ENCODE peak calls at places on chromosomes 13 and 19, in ten cellular contexts. D is OCI-LY7; K is CD4-positive, alpha-beta memory T cell; X is cardiac fibroblast; Z is right atrium auricular region; O is stomach; H is esophagus squamous epithelium; M is left ventricle myocardium inferior; S is foreskin fibroblast; G is naive thymus-derived CD4-positive, alpha-beta T cell. U is an unnamed sample.

GRCh38 chr13:33611016-33611805 is 206.7 kb upstream of the RFC3 start:
- DNase-seq in Z (peak), O (peak), K (no peak), G (no peak), X (peak), S (no peak), D (no peak), H (no peak), M (peak), U (peak)

GRCh38 chr19:48551437-48552302 is at the start of gene SULT2B1:
- DNase-seq in M (no peak), S (no peak), H (no peak), G (no peak), O (peak), X (no peak), D (no peak), K (no peak), Z (no peak), U (no peak)

GRCh38 chr19:9914001-9914314 is 22.4 kb downstream of the OLFM2 start:
- DNase-seq in G (no peak), Z (no peak), D (no peak), K (no peak), M (no peak), S (no peak), H (no peak), O (no peak), X (no peak), U (no peak)

GRCh38 chr13:106619688-106620555 is 52.0 kb upstream of the ARGLU1 start:
- DNase-seq in G (no peak), S (peak), O (no peak), M (no peak), H (no peak), X (peak), Z (no peak), K (no peak), D (peak), U (no peak)

GRCh38 chr19:12800873-12801465 is 631 bp downstream of the PRDX2 start:
- DNase-seq in S (no peak), X (no peak), H (no peak), G (no peak), K (no peak), O (no peak), M (no peak), D (peak), Z (no peak), U (no peak)

GRCh38 chr19:35555301-35556005 is 8.0 kb downstream of the ATP4A start:
- DNase-seq in X (peak), S (no peak), H (no peak), Z (no peak), O (no peak), D (peak), K (no peak), M (no peak), G (no peak), U (no peak)

GRCh38 chr19:5585461-5586299 is 17.9 kb upstream of the TINCR start:
- DNase-seq in S (no peak), Z (peak), X (no peak), O (no peak), G (no peak), D (no peak), H (no peak), K (peak), M (no peak), U (no peak)

GRCh38 chr19:19492026-19492610 is 23.2 kb downstream of the TSSK6 start:
- DNase-seq in H (no peak), O (no peak), Z (no peak), M (no peak), G (no peak), K (no peak), S (no peak), D (no peak), X (no peak), U (no peak)

GRCh38 chr19:10096615-10096963 is 5.9 kb downstream of the ANGPTL6 start:
- DNase-seq in D (no peak), M (peak), O (no peak), Z (no peak), H (no peak), K (no peak), S (no peak), G (no peak), X (peak), U (no peak)

GRCh38 chr13:46656786-46657185 is 103.8 kb downstream of the LRCH1 start:
- DNase-seq in S (no peak), X (no peak), O (no peak), H (no peak), K (no peak), G (no peak), D (no peak), Z (no peak), M (no peak), U (no peak)
- H3K4me3 ChIP-seq in S (no peak), X (no peak), O (no peak), H (no peak), K (no peak), G (no peak), D (no peak), Z (no peak), M (no peak), U (no peak)

GRCh38 chr19:590396-590745 is 690 bp downstream of the HCN2 start:
- DNase-seq in D (no peak), Z (no peak), S (no peak), G (no peak), M (no peak), O (no peak), H (no peak), X (peak), K (no peak), U (no peak)
- H3K4me3 ChIP-seq in D (no peak), Z (peak), S (no peak), G (no peak), M (peak), O (peak), H (peak), X (peak), K (no peak), U (peak)

GRCh38 chr13:40433577-40433976 is 232.9 kb downstream of the FOXO1 start:
- DNase-seq in S (no peak), H (no peak), M (no peak), X (peak), Z (no peak), K (peak), O (no peak), G (no peak), D (peak), U (no peak)
- H3K4me3 ChIP-seq in S (no peak), H (no peak), M (no peak), X (no peak), Z (no peak), K (no peak), O (no peak), G (no peak), D (no peak), U (no peak)

DNA sequence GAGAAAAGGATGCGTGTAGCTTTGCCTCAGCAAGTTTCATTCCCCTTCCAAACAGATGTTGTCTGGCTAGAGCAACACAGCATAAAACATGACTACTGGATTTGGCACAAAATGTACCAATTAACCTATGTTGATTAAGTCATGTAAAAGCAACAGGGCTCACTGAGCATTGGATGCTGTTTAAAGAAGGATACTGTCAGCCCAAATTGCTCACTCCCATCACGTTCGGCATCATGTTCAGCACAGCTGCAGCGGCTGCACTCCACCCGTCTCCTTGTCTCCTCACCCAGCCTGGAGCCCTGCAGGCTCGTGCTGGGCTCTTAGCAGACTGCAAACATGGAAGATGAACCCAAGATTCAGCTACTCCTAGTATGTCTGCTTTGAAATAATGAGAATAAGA is 77.4 kb downstream of the DLEU7 start:
- DNase-seq in K (no peak), H (no peak), G (no peak), M (no peak), O (no peak), S (peak), D (no peak), Z (no peak), X (no peak), U (peak)
- H3K4me3 ChIP-seq in K (no peak), H (no peak), G (no peak), M (no peak), O (no peak), S (no peak), D (no peak), Z (no peak), X (no peak), U (no peak)

GRCh38 chr13:111423168-111423785 is 102.8 kb downstream of the TEX29 start:
- DNase-seq in M (no peak), G (no peak), H (no peak), O (no peak), S (no peak), Z (no peak), D (no peak), X (no peak), K (no peak), U (no peak)

GRCh38 chr13:111429064-111429558 is 108.7 kb downstream of the TEX29 start:
- DNase-seq in G (no peak), Z (no peak), M (no peak), X (peak), K (no peak), O (no peak), S (peak), D (peak), H (no peak), U (no peak)

GRCh38 chr13:111422352-111422751 is 101.9 kb downstream of the TEX29 start:
- DNase-seq in H (no peak), D (no peak), S (no peak), Z (no peak), O (no peak), G (no peak), K (no peak), X (no peak), M (no peak), U (no peak)

GRCh38 chr13:111424134-111424533 is 103.7 kb downstream of the TEX29 start:
- DNase-seq in K (no peak), H (no peak), D (no peak), O (no peak), M (no peak), X (no peak), Z (no peak), S (no peak), G (no peak), U (no peak)

DNA sequence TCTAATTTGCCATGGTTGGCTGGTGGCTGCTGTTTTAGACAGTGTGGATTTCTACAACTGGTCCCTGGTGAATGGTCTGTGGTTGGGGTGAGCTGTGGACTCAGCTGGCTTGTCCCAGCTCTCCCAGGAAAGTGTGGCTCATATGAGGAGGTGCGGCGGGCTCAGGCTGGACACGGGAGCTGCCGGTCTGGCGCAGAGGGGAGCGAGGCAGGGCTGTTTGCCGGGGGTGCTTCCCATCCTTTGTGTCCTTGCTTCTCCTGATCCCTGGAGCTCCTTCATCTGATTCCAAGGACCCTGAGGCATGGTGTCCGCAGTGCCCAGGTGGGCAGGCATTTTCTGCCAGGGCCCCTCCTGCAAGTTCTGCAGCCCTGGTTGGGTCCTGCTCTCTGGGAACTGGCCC is 104.9 kb downstream of the TEX29 start:
- DNase-seq in S (no peak), Z (no peak), X (no peak), M (no peak), G (no peak), O (no peak), H (no peak), K (no peak), D (no peak), U (no peak)
- H3K4me3 ChIP-seq in S (no peak), Z (no peak), X (no peak), M (no peak), G (no peak), O (no peak), H (no peak), K (no peak), D (no peak), U (no peak)

DNA sequence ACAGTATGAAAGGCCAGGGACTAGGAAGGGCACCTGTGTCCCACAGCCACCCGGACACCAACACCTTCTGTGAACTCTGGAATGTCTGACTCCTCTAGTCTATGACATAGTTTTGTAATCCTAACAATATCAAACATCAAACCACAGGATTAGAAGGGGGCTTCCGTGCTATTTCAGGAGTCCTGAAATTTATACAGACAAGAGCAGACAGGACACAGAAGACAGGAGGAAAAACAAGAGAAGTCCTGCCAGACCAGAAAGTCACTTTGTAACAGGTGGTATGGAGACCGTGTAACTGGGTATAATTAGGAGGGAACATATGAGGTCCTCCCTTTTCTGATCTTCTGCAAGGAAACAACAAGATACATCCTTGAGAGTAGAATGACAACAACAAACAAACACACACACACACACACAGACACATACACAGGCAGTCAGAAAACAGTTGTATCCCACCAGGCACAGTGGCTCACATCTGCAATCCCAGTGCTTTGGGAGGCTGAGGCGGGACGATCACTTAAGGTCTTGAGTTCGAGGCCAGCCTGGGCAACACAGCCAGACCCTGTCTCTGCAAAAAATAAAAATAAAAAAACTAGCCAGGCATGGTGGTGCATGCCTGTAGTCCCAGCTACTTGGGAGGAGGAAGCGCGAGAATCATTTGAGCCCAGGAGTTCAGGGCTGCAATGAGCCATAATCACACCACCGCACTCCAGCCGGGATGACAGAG is 13.1 kb downstream of the INSR start:
- DNase-seq in O (no peak), X (no peak), H (no peak), S (no peak), M (no peak), G (no peak), D (no peak), K (no peak), Z (no peak), U (no peak)
- H3K4me3 ChIP-seq in O (no peak), X (no peak), H (no peak), S (no peak), M (no peak), G (no peak), D (no peak), K (no peak), Z (no peak), U (no peak)

U was measured in skeletal muscle cell.